ENCODE peak calls at places on chromosomes 12 and 14, in five cellular contexts. O, R, B, G and V are unnamed samples.

GRCh38 chr12:84996759-84997158 is 39.3 kb downstream of the TSPAN19 start:
- DNase-seq in G (no peak), B (no peak), O (no peak), R (no peak), V (no peak)

GRCh38 chr12:21614510-21614909 is 9.9 kb upstream of the GYS2 start:
- DNase-seq in O (no peak), G (no peak), R (no peak), B (no peak), V (no peak)

GRCh38 chr14:101444116-101444515 is 117.2 kb upstream of the DIO3 start:
- DNase-seq in G (no peak), R (no peak), B (no peak), O (no peak), V (peak; percentile 74)

GRCh38 chr14:73239463-73240241 is 2.3 kb downstream of the PAPLN start:
- DNase-seq in O (peak; percentile 61), B (peak; percentile 43), G (no peak), R (no peak), V (no peak)

GRCh38 chr14:75647650-75648049 is 13.0 kb downstream of the ERG28 start:
- DNase-seq in R (no peak), G (no peak), O (no peak), B (no peak), V (peak; percentile 31)

GRCh38 chr14:103697601-103698379 is 17.5 kb downstream of the XRCC3 start:
- DNase-seq in B (no peak), O (no peak), R (no peak), G (no peak), V (no peak)

GRCh38 chr12:55925870-55926737 is 1.6 kb downstream of the PYM1 start:
- DNase-seq in R (no peak), G (no peak), B (no peak), O (no peak), V (no peak)

GRCh38 chr12:67096533-67097318 is 172.4 kb upstream of the CAND1 start:
- DNase-seq in B (peak; percentile 30), G (no peak), O (no peak), R (no peak), V (peak; percentile 40)

GRCh38 chr12:108560321-108560721 is 652 bp downstream of the SART3 start:
- DNase-seq in O (no peak), R (no peak), G (no peak), B (peak; percentile 64), V (peak; percentile 16)

GRCh38 chr14:81837304-81837703 is 303.7 kb upstream of the SEL1L start:
- DNase-seq in R (no peak), O (no peak), B (no peak), G (no peak), V (no peak)

GRCh38 chr14:30283822-30284446 is 275.0 kb upstream of the G2E3 start:
- DNase-seq in R (no peak), B (peak; percentile 45), G (peak; percentile 34), O (peak; percentile 66), V (peak; percentile 36)

GRCh38 chr14:96614528-96614927 is 112.3 kb downstream of the PAPOLA start:
- DNase-seq in B (no peak), O (no peak), G (no peak), R (no peak), V (no peak)

GRCh38 chr14:99441157-99441870 is 39.3 kb downstream of the SETD3 start:
- DNase-seq in B (peak; percentile 37), O (peak; percentile 63), G (no peak), R (no peak), V (no peak)

GRCh38 chr14:102805454-102805891 is 28.2 kb downstream of the TRAF3 start:
- DNase-seq in O (peak; percentile 54), B (peak; percentile 87), R (no peak), G (no peak), V (peak; percentile 92)

GRCh38 chr14:31070431-31070830 is 44.3 kb upstream of the STRN3 start:
- DNase-seq in R (no peak), G (no peak), B (peak; percentile 86), O (no peak), V (peak; percentile 93)

GRCh38 chr14:99564256-99564902 is 39.6 kb downstream of the CCDC85C start:
- DNase-seq in R (no peak), G (no peak), O (no peak), B (peak; percentile 36), V (no peak)

GRCh38 chr12:48678561-48679185 is 3.4 kb downstream of the KANSL2 start:
- DNase-seq in G (no peak), O (no peak), B (no peak), R (no peak), V (no peak)

GRCh38 chr12:132490481-132491348 is 764 bp downstream of the FBRSL1 start:
- DNase-seq in G (no peak), R (no peak), O (no peak), B (peak; percentile 42), V (no peak)

GRCh38 chr12:43676183-43676813 is 82.3 kb downstream of the PUS7L start:
- DNase-seq in B (no peak), O (peak; percentile 52), R (no peak), G (no peak), V (peak; percentile 57)

GRCh38 chr14:68173227-68173972 is 353.8 kb downstream of the RAD51B start:
- DNase-seq in O (no peak), R (no peak), B (peak; percentile 60), G (no peak), V (no peak)

GRCh38 chr14:102655154-102655553 is 62.7 kb downstream of the RCOR1 start:
- DNase-seq in R (no peak), B (peak; percentile 37), G (no peak), O (no peak), V (peak; percentile 91)

GRCh38 chr14:76987956-76988520 is 40.5 kb downstream of the IRF2BPL start:
- DNase-seq in G (no peak), O (no peak), R (no peak), B (no peak), V (peak; percentile 82)

GRCh38 chr12:107107381-107107780 is 14.0 kb upstream of the CRY1 start:
- DNase-seq in G (no peak), O (no peak), R (no peak), B (no peak), V (no peak)

GRCh38 chr12:102390068-102390467 is 90.3 kb downstream of the IGF1 start:
- DNase-seq in R (no peak), B (no peak), G (no peak), O (no peak), V (no peak)

GRCh38 chr12:118603610-118604361 is 227.4 kb downstream of the SUDS3 start:
- DNase-seq in O (no peak), G (no peak), B (no peak), R (no peak), V (no peak)

GRCh38 chr12:27212861-27213260 is 31.2 kb upstream of the STK38L start:
- DNase-seq in B (no peak), G (no peak), R (no peak), O (no peak), V (no peak)
- H2BK12ac ChIP-seq in B (no peak overlapping the region), G (no peak overlapping the region), R (no peak overlapping the region), O (no peak overlapping the region), V (no peak overlapping the region)

DNA sequence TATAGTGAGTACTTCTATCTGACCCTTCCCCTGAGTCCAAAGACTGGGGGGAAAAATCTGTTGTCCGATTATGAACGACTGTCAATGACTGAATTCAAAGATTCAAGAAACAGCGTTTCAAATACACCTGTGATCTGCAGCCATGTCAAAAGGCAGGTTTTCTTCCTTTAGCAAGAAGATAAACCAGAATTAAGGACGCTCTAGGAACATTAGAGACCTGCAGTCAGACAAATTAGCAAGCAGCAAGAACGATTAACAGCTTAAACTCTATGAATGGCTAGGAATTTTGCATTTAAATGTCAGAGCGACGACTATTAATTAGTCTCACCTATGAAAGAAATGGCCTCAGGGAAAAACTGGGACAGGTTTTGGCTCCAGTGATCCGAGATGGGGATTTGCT is 2.0 kb downstream of the DUSP6 start:
- DNase-seq in G (no peak), R (no peak), O (no peak), B (no peak), V (no peak)
- H2BK12ac ChIP-seq in G (no peak overlapping the region), R (no peak overlapping the region), O (no peak overlapping the region), B (no peak overlapping the region), V (no peak overlapping the region)

GRCh38 chr12:12128665-12129064 is 57.9 kb downstream of the BCL2L14 start:
- DNase-seq in R (no peak), O (no peak), G (no peak), B (no peak), V (no peak)

GRCh38 chr12:12126551-12126950 is 55.8 kb downstream of the BCL2L14 start:
- DNase-seq in O (no peak), R (no peak), G (no peak), B (no peak), V (no peak)

GRCh38 chr12:12121022-12121421 is 50.3 kb downstream of the BCL2L14 start:
- DNase-seq in G (no peak), R (no peak), B (no peak), O (no peak), V (no peak)

GRCh38 chr12:12127304-12127703 is 56.6 kb downstream of the BCL2L14 start:
- DNase-seq in B (no peak), O (no peak), G (no peak), R (no peak), V (no peak)

GRCh38 chr12:12123209-12123608 is 52.5 kb downstream of the BCL2L14 start:
- DNase-seq in O (no peak), G (no peak), B (no peak), R (no peak), V (peak; percentile 23)
- H2BK12ac ChIP-seq in O (no peak overlapping the region), G (no peak overlapping the region), B (no peak overlapping the region), R (no peak overlapping the region), V (no peak overlapping the region)

GRCh38 chr14:25004389-25004809 is 45.5 kb downstream of the STXBP6 start:
- DNase-seq in B (no peak), O (no peak), G (no peak), R (no peak), V (no peak)
- H2BK12ac ChIP-seq in B (peak overlapping the region; percentile 95), O (no peak overlapping the region), G (no peak overlapping the region), R (no peak overlapping the region), V (no peak overlapping the region)

GRCh38 chr12:46693518-46693917 is 132.3 kb downstream of the SLC38A4 start:
- DNase-seq in B (no peak), G (no peak), R (no peak), O (no peak), V (no peak)
- H2BK12ac ChIP-seq in B (no peak overlapping the region), G (no peak overlapping the region), R (no peak overlapping the region), O (no peak overlapping the region), V (no peak overlapping the region)

GRCh38 chr12:111389635-111390034 is 16.1 kb upstream of the SH2B3 start:
- DNase-seq in O (no peak), B (no peak), R (no peak), G (no peak), V (no peak)
- H2BK12ac ChIP-seq in O (no peak overlapping the region), B (no peak overlapping the region), R (no peak overlapping the region), G (no peak overlapping the region), V (no peak overlapping the region)

DNA sequence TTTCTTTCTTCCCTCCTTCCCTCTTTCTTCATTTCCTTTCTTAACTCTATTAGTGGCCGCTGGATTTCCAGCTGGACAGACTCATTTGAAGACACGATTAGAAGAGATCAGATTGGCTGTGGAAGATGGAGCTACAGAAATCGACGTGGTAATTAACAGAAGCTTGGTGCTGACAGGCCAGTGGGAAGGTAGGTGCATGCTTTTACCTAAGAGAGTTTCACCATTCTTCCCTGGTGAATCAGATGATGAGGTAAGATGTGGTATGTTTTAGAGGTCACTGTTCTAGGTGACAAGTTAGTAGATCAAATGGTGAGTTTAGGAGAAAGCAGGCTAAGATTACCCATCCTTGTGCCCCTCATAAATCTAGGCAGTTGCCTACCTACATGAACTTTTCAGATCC is 51.6 kb downstream of the DERA start:
- DNase-seq in R (no peak), B (no peak), G (no peak), O (no peak), V (peak; percentile 35)
- H2BK12ac ChIP-seq in R (no peak overlapping the region), B (no peak overlapping the region), G (no peak overlapping the region), O (no peak overlapping the region), V (no peak overlapping the region)

GRCh38 chr14:94689985-94690400 is 77.8 kb downstream of the SERPINA3 start:
- DNase-seq in R (no peak), G (no peak), B (no peak), O (no peak), V (no peak)
- H2BK12ac ChIP-seq in R (no peak overlapping the region), G (no peak overlapping the region), B (no peak overlapping the region), O (no peak overlapping the region), V (no peak overlapping the region)